ENCODE peak calls at places on chromosomes 7 and 10, in four cellular contexts. N, F, Q and B are unnamed samples.
A peak's percentile ranks its signal among the peaks of the same experiment; 100 is the strongest.

GRCh38 chr10:129768437-129769355 is 195.4 kb downstream of the EBF3 start:
- DNase-seq in N (no peak), F (no peak), Q (no peak), B (no peak)

GRCh38 chr10:72298774-72299519 is 25.2 kb downstream of the DDIT4 start:
- DNase-seq in N (no peak), F (no peak), Q (no peak), B (no peak)

GRCh38 chr10:94287331-94287730 is 75.4 kb downstream of the NOC3L start:
- DNase-seq in N (no peak), F (peak; percentile 12), Q (no peak), B (no peak)

GRCh38 chr7:90988523-90988922 is 275.7 kb upstream of the FZD1 start:
- DNase-seq in N (no peak), F (no peak), Q (peak; percentile 82), B (no peak)

GRCh38 chr10:102764340-102765257 is 20.9 kb downstream of the WBP1L start:
- DNase-seq in N (no peak), F (no peak), Q (no peak), B (no peak)

GRCh38 chr10:17624996-17625395 is 7.8 kb upstream of the HACD1 start:
- DNase-seq in N (no peak), F (no peak), Q (no peak), B (no peak)

GRCh38 chr7:124152859-124153692 is 120.2 kb upstream of the TMEM229A start:
- DNase-seq in N (no peak), F (peak; percentile 24), Q (peak; percentile 2), B (no peak)

GRCh38 chr7:30503273-30504212 is 1.1 kb downstream of the GGCT start:
- DNase-seq in N (no peak), F (peak; percentile 36), Q (no peak), B (no peak)

GRCh38 chr7:113710310-113711106 is 208.3 kb downstream of the PPP1R3A start:
- DNase-seq in N (peak; percentile 50), F (peak; percentile 79), Q (peak; percentile 81), B (no peak)

GRCh38 chr7:30433082-30433481 is 45.5 kb downstream of the NOD1 start:
- DNase-seq in N (peak; percentile 77), F (peak; percentile 86), Q (no peak), B (no peak)

GRCh38 chr7:5143935-5144903 is 45.8 kb upstream of the WIPI2 start:
- DNase-seq in N (no peak), F (peak; percentile 37), Q (no peak), B (peak; percentile 18)

GRCh38 chr10:87674963-87675362 is 15.3 kb downstream of the PAPSS2 start:
- DNase-seq in N (no peak), F (peak; percentile 57), Q (no peak), B (no peak)

GRCh38 chr10:19970707-19971106 is 154.5 kb downstream of the PLXDC2 start:
- DNase-seq in N (no peak), F (no peak), Q (no peak), B (no peak)

GRCh38 chr10:1374501-1374900 is 318.3 kb downstream of the WDR37 start:
- DNase-seq in N (peak; percentile 0), F (no peak), Q (no peak), B (no peak)

GRCh38 chr7:114652041-114652440 is 237.4 kb downstream of the FOXP2 start:
- DNase-seq in N (no peak), F (no peak), Q (peak; percentile 88), B (no peak)

GRCh38 chr10:44974082-44974627 is 4.5 kb downstream of the DEPP1 start:
- DNase-seq in N (no peak), F (no peak), Q (no peak), B (no peak)

GRCh38 chr10:117342638-117343037 is 32.6 kb downstream of the PDZD8 start:
- DNase-seq in N (no peak), F (peak; percentile 73), Q (no peak), B (no peak)

GRCh38 chr10:110893559-110894179 is 21.9 kb downstream of the PDCD4 start:
- DNase-seq in N (peak; percentile 7), F (peak; percentile 72), Q (peak; percentile 21), B (no peak)

GRCh38 chr10:103669944-103670343 is 176.4 kb downstream of the NEURL1 start:
- DNase-seq in N (no peak), F (no peak), Q (no peak), B (no peak)

GRCh38 chr7:44226396-44226753 is 25.6 kb downstream of the YKT6 start:
- DNase-seq in N (no peak), F (no peak), Q (no peak), B (no peak)